ENCODE peak calls at places on chromosomes 13 and 19, in eight cellular contexts. N is K562, W is HCT116, S is IMR-90, Z is left ventricle myocardium inferior, O is tibial nerve, Y is spleen, C is cardiac muscle cell. H is an unnamed sample. For H3K4me1 and H3K36me3, the result is how much of the 10 kb centered on the place peaks cover.

GRCh38 chr13:75639426-75639825 is 3.3 kb downstream of the LMO7 start:
- DNase-seq in N (no peak), W (no peak), S (no peak), Z (no peak), O (no peak), Y (no peak), C (no peak), H (no peak)

GRCh38 chr19:50705422-50706019 is 14.1 kb downstream of the SHANK1 start:
- DNase-seq in N (peak), W (peak), S (peak), Z (no peak), O (no peak), Y (no peak), C (peak), H (peak)

GRCh38 chr19:4043410-4043809 is 23.3 kb downstream of the ZBTB7A start:
- DNase-seq in N (no peak), W (no peak), S (no peak), Z (no peak), O (no peak), Y (no peak), C (no peak), H (no peak)

GRCh38 chr19:42683917-42684513 is 56.3 kb downstream of the PSG3 start:
- DNase-seq in N (peak), W (peak), S (peak), Z (no peak), O (peak), Y (no peak), C (peak), H (peak)

GRCh38 chr13:86831084-86831483 is 840.1 kb upstream of the SLITRK5 start:
- DNase-seq in N (no peak), W (no peak), S (no peak), Z (no peak), O (no peak), Y (no peak), C (no peak), H (no peak)

GRCh38 chr13:110716235-110716505 is 2.7 kb downstream of the ING1 start:
- DNase-seq in N (no peak), W (no peak), S (no peak), Z (no peak), O (peak), Y (no peak), C (peak), H (peak)

GRCh38 chr13:113918981-113919646 is 54.8 kb downstream of the C13orf46 start:
- DNase-seq in N (no peak), W (no peak), S (no peak), Z (no peak), O (no peak), Y (no peak), C (no peak), H (no peak)

GRCh38 chr19:13505761-13506549 is at the start of gene CACNA1A:
- DNase-seq in N (peak), W (no peak), S (peak), Z (no peak), O (no peak), Y (no peak), C (peak), H (no peak)

GRCh38 chr19:14599548-14600147 is 16.8 kb downstream of the CLEC17A start:
- DNase-seq in N (no peak), W (no peak), S (no peak), Z (no peak), O (no peak), Y (no peak), C (no peak), H (no peak)

GRCh38 chr19:40013991-40014390 is 17.1 kb downstream of the ZNF546 start:
- DNase-seq in N (no peak), W (no peak), S (no peak), Z (no peak), O (no peak), Y (no peak), C (no peak), H (no peak)

GRCh38 chr19:13938361-13939027 is at the start of gene PODNL1:
- DNase-seq in N (no peak), W (no peak), S (peak), Z (no peak), O (peak), Y (no peak), C (no peak), H (no peak)

GRCh38 chr19:30649149-30649548 is 277.0 kb downstream of the ZNF536 start:
- DNase-seq in N (no peak), W (no peak), S (no peak), Z (no peak), O (no peak), Y (no peak), C (no peak), H (no peak)

GRCh38 chr19:29889702-29890101 is 52.3 kb upstream of the URI1 start:
- DNase-seq in N (no peak), W (no peak), S (no peak), Z (no peak), O (no peak), Y (no peak), C (no peak), H (no peak)

GRCh38 chr13:23666576-23666975 is 96.4 kb downstream of the TNFRSF19 start:
- DNase-seq in N (no peak), W (no peak), S (peak), Z (no peak), O (no peak), Y (no peak), C (no peak), H (no peak)

GRCh38 chr13:94672400-94672799 is 39.9 kb downstream of the SOX21 start:
- DNase-seq in N (no peak), W (no peak), S (no peak), Z (no peak), O (no peak), Y (no peak), C (no peak), H (no peak)

GRCh38 chr19:29206453-29206852 is 6.5 kb downstream of the UQCRFS1 start:
- DNase-seq in N (no peak), W (no peak), S (no peak), Z (no peak), O (no peak), Y (no peak), C (no peak), H (no peak)

GRCh38 chr19:46537136-46538097 is 41.8 kb upstream of the PNMA8B start:
- DNase-seq in N (peak), W (no peak), S (peak), Z (peak), O (peak), Y (peak), C (peak), H (peak)

GRCh38 chr13:54945978-54946377 is 1917.4 kb downstream of the OLFM4 start:
- DNase-seq in N (no peak), W (no peak), S (no peak), Z (no peak), O (no peak), Y (no peak), C (no peak), H (no peak)

GRCh38 chr13:83881917-83882625 is at the start of gene SLITRK1:
- DNase-seq in N (no peak), W (no peak), S (peak), Z (no peak), O (peak), Y (no peak), C (peak), H (peak)

GRCh38 chr19:7918615-7919421 is 1.3 kb upstream of the SNAPC2 start:
- DNase-seq in N (no peak), W (no peak), S (no peak), Z (no peak), O (no peak), Y (peak), C (no peak), H (no peak)
- H3K4me1 ChIP-seq in N (under half), W (under half), S (under half), Z (half or more), O (half or more), Y (half or more), C (under half), H (under half)

GRCh38 chr19:55086730-55087541 is 11.3 kb downstream of the EPS8L1 start:
- DNase-seq in N (no peak), W (no peak), S (peak), Z (peak), O (peak), Y (peak), C (peak), H (peak)

GRCh38 chr19:55084416-55084815 is 8.7 kb downstream of the EPS8L1 start:
- DNase-seq in N (no peak), W (no peak), S (no peak), Z (no peak), O (no peak), Y (no peak), C (no peak), H (no peak)

GRCh38 chr19:55088021-55088451 is 12.4 kb downstream of the EPS8L1 start:
- DNase-seq in N (no peak), W (no peak), S (no peak), Z (no peak), O (no peak), Y (no peak), C (no peak), H (no peak)

GRCh38 chr19:55087542-55087935 is 11.9 kb downstream of the EPS8L1 start:
- DNase-seq in N (no peak), W (no peak), S (peak), Z (no peak), O (no peak), Y (no peak), C (no peak), H (no peak)

GRCh38 chr19:55085923-55086715 is 10.4 kb downstream of the EPS8L1 start:
- DNase-seq in N (no peak), W (no peak), S (no peak), Z (no peak), O (no peak), Y (peak), C (no peak), H (no peak)
- H3K4me3 ChIP-seq in N (no peak), W (no peak), S (peak), Z (peak), O (peak), Y (peak), C (peak), H (peak)

DNA sequence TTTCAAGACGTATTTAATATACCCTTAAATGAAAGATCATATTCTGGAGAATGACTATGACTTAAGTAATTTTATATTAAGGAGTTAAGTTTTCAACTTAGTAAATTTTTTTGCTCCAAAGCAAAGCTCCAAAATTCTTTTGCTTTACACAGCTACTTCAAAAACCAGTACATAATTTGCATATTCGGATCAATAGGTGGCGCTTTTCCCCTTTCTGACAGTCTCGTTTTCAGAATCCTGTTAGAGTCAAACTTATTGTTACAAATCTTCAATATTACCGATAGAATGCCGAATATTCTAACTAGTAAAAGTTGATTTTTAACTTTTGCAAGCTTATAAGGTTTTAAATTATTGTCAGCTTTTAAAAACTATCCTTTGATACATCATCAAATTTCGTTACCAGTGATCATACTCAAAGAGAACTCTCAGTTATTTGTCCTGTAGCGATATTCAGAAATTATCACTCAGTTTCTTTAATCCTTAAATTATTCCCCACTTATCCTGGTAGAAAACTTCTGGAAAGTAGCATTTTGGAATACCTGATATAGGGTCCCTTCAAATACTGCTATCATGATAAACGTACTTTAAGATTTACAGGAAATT is 852.7 kb upstream of the KLHL1 start:
- DNase-seq in N (no peak), W (no peak), S (peak), Z (no peak), O (peak), Y (no peak), C (peak), H (no peak)
- H3K36me3 ChIP-seq in N (under half), W (under half), S (under half), Z (under half), O (under half), Y (under half), C (under half), H (under half)

DNA sequence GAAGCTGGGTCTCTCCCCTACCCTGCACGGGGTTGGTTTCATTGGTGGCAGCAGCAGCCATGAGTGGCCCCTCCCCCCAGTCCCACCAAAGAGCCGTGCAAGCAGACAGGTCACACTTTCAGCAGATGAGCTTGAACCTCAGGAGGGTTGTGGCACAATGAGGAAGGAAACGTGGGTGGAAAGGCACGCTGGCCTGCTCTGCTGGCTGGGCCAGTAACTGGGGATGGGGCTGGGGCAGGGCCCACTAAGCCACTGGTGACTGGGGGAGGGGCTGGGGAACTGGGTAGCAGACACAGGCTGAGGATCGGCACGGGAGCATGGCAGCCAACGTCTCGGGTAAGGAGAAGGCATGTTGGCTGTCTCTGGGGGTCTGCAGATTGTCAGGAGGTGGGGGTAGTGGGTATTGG is at the start of gene P2RY11:
- DNase-seq in N (no peak), W (no peak), S (no peak), Z (no peak), O (no peak), Y (peak), C (no peak), H (no peak)
- H3K4me1 ChIP-seq in N (under half), W (under half), S (under half), Z (under half), O (under half), Y (half or more), C (under half), H (under half)

GRCh38 chr19:20079487-20079886 is 1.7 kb downstream of the ZNF90 start:
- DNase-seq in N (no peak), W (no peak), S (no peak), Z (no peak), O (no peak), Y (no peak), C (no peak), H (no peak)

GRCh38 chr19:20078696-20079095 is 896 bp downstream of the ZNF90 start:
- DNase-seq in N (no peak), W (no peak), S (peak), Z (peak), O (peak), Y (peak), C (peak), H (peak)

GRCh38 chr19:20072936-20073335 is 4.9 kb upstream of the ZNF90 start:
- DNase-seq in N (no peak), W (no peak), S (no peak), Z (no peak), O (no peak), Y (no peak), C (no peak), H (no peak)

GRCh38 chr19:20077791-20078463 is at the start of gene ZNF90:
- DNase-seq in N (peak), W (no peak), S (peak), Z (peak), O (peak), Y (peak), C (peak), H (peak)
- H3K4me3 ChIP-seq in N (no peak), W (no peak), S (peak), Z (peak), O (peak), Y (peak), C (peak), H (peak)

GRCh38 chr19:16084067-16084685 is 7.9 kb downstream of the TPM4 start:
- DNase-seq in N (no peak), W (no peak), S (no peak), Z (no peak), O (no peak), Y (no peak), C (no peak), H (no peak)
- H3K36me3 ChIP-seq in N (half or more), W (under half), S (half or more), Z (half or more), O (under half), Y (half or more), C (half or more), H (under half)

GRCh38 chr13:106517151-106517847 is 18.2 kb downstream of the EFNB2 start:
- DNase-seq in N (no peak), W (no peak), S (no peak), Z (no peak), O (no peak), Y (no peak), C (no peak), H (no peak)
- H3K4me1 ChIP-seq in N (under half), W (under half), S (under half), Z (under half), O (under half), Y (under half), C (under half), H (under half)

GRCh38 chr19:1674293-1674679 is 21.9 kb upstream of the TCF3 start:
- DNase-seq in N (peak), W (no peak), S (no peak), Z (no peak), O (no peak), Y (no peak), C (no peak), H (no peak)

GRCh38 chr19:1671716-1672037 is 19.3 kb upstream of the TCF3 start:
- DNase-seq in N (peak), W (no peak), S (no peak), Z (no peak), O (no peak), Y (no peak), C (no peak), H (no peak)

GRCh38 chr19:1673645-1674292 is 21.4 kb upstream of the TCF3 start:
- DNase-seq in N (no peak), W (no peak), S (no peak), Z (no peak), O (no peak), Y (no peak), C (no peak), H (no peak)

GRCh38 chr19:1672769-1673644 is 20.6 kb upstream of the TCF3 start:
- DNase-seq in N (no peak), W (no peak), S (no peak), Z (no peak), O (no peak), Y (no peak), C (no peak), H (no peak)

DNA sequence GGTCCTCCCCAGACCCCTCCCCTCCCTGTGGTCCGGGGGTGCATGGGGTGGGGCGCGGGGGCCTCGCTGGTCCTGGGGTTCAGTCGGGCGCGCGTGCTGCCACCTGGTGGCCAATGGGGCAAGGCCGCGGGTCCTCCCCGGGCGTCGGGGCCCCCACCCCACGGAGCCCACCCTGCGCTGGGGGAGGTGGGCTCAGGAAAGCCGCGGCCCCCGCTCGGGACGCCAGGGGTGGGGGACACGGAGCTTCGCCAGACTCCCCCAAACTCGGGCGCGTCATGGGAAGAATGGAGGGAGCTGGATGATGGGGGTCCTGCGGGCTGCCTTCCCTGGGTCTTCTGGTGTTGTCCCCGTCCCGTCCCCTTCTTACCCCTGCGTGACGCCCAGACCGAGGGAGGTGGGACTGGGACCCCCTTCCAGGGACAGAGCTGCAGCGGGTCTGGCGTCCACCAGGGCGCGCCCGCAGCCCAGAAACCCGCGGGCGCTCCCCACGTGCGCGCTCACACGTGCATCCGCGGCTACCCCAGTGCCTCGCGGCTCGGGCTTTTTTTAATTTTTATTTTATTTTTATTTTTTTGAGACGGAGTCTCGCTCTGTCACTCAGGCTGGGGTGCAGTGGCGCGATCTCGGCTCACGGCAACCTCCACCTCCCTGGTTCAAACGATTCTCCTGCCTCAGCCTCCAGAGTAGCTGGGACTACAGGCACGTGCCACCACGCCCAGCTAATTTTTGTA is 19.8 kb upstream of the TCF3 start:
- DNase-seq in N (peak), W (no peak), S (peak), Z (no peak), O (no peak), Y (peak), C (peak), H (peak)
- H3K4me3 ChIP-seq in N (peak), W (peak), S (peak), Z (peak), O (no peak), Y (peak), C (peak), H (peak)

DNA sequence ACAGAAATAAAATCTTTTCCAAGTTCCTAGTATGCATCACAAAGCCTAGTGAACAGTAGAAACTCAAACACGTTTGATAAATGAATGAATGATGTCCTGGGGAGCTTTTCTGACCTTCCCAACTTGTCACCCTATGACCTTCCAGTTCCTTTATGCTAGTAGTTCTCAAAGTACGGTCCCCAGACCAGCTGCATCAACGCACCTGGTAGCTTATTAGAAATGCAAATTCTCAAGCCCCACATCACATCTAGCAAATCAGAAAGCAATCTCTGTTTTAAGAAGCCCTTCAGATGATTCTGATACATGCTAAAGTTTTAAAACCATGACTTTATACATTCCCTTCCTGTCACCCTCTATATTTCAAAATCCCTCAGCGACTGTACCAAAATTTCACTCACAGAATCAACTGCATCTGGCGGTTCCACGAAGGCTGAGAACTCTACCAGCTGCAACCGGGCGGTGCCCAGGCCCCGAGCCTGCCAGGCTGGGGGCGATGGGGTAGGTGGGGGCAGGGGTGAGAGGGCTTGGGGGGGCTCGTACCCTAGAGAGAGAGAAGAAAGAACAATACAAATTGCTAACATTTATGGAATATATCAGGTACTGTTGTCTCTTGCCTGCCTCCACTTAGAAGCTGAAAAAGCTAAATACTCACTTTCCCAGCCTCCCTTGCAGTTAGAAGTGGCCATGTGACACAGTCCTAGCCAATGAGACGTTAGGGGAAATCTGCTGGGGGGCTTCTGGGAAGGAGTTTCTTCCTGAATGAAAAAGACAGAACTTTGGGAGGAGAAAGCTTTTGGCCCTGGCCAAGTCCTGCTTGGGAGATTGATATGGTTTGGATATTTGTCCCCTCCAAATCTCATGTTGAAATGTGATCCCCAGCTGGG is 13.3 kb downstream of the CD37 start:
- DNase-seq in N (no peak), W (no peak), S (no peak), Z (no peak), O (no peak), Y (peak), C (no peak), H (no peak)
- H3K36me3 ChIP-seq in N (under half), W (under half), S (half or more), Z (half or more), O (under half), Y (under half), C (half or more), H (under half)

GRCh38 chr13:33262997-33263396 is 22.6 kb downstream of the STARD13 start:
- DNase-seq in N (no peak), W (no peak), S (no peak), Z (no peak), O (no peak), Y (no peak), C (no peak), H (no peak)
- H3K4me1 ChIP-seq in N (under half), W (under half), S (half or more), Z (half or more), O (half or more), Y (under half), C (under half), H (under half)

H was measured in testis.